ENCODE peak calls at places on chromosome 4, in nine cellular contexts. L, S, B, O, V, X, E, D and H are unnamed samples.

GRCh38 chr4:86286729-86287128 is 73.1 kb downstream of the MAPK10 start:
- DNase-seq in L (no peak), S (no peak), B (no peak), O (no peak), V (no peak), X (no peak), E (no peak), D (no peak), H (no peak)

GRCh38 chr4:7929530-7929951 is 10.1 kb downstream of the AFAP1 start:
- DNase-seq in L (no peak), S (no peak), B (no peak), O (no peak), V (no peak), X (no peak), E (no peak), D (no peak), H (no peak)

GRCh38 chr4:169379688-169380087 is 108.9 kb upstream of the SH3RF1 start:
- DNase-seq in L (no peak), S (no peak), B (no peak), O (no peak), V (no peak), X (no peak), E (no peak), D (no peak), H (no peak)

GRCh38 chr4:3500634-3501101 is 31.6 kb downstream of the LRPAP1 start:
- DNase-seq in L (no peak), S (no peak), B (no peak), O (no peak), V (no peak), X (no peak), E (no peak), D (no peak), H (no peak)

GRCh38 chr4:113596396-113596795 is 165.1 kb downstream of the CAMK2D start:
- DNase-seq in L (no peak), S (no peak), B (no peak), O (no peak), V (no peak), X (no peak), E (no peak), D (no peak), H (no peak)

GRCh38 chr4:20391224-20391623 is 139.5 kb downstream of the SLIT2 start:
- DNase-seq in L (peak), S (peak), B (no peak), O (no peak), V (no peak), X (no peak), E (no peak), D (no peak), H (no peak)

GRCh38 chr4:62531250-62531649 is 1331.1 kb downstream of the ADGRL3 start:
- DNase-seq in L (no peak), S (no peak), B (no peak), O (no peak), V (no peak), X (no peak), E (no peak), D (no peak), H (no peak)

GRCh38 chr4:136946307-136946907 is 585.9 kb downstream of the PCDH18 start:
- DNase-seq in L (no peak), S (no peak), B (no peak), O (no peak), V (no peak), X (no peak), E (no peak), D (no peak), H (no peak)

GRCh38 chr4:62571494-62571893 is 1371.4 kb downstream of the ADGRL3 start:
- DNase-seq in L (no peak), S (no peak), B (no peak), O (no peak), V (no peak), X (no peak), E (no peak), D (no peak), H (no peak)